ENCODE peak calls at places on chromosomes 5 and 9, in six cellular contexts. One of them, this sample, is unnamed.

GRCh38 chr5:124330595-124330994 is 415.8 kb downstream of the ZNF608 start:
- DNase-seq in psoas muscle: no peak
- DNase-seq in neural crest cell: no peak
- DNase-seq in A549: no peak
- DNase-seq in AG04450: no peak
- DNase-seq in PC-3: peak
- DNase-seq in this sample: no peak

GRCh38 chr5:127358782-127359181 is 68.2 kb downstream of the MEGF10 start:
- DNase-seq in PC-3: no peak
- DNase-seq in neural crest cell: no peak
- DNase-seq in AG04450: no peak
- DNase-seq in A549: no peak
- DNase-seq in psoas muscle: no peak
- DNase-seq in this sample: no peak

GRCh38 chr5:76544268-76544926 is 78.8 kb downstream of the F2RL2 start:
- DNase-seq in A549: peak
- DNase-seq in AG04450: no peak
- DNase-seq in neural crest cell: peak
- DNase-seq in PC-3: peak
- DNase-seq in psoas muscle: no peak
- DNase-seq in this sample: no peak

GRCh38 chr5:21199087-21199486 is 1211.1 kb upstream of the CDH18 start:
- DNase-seq in AG04450: no peak
- DNase-seq in neural crest cell: no peak
- DNase-seq in psoas muscle: no peak
- DNase-seq in PC-3: no peak
- DNase-seq in A549: no peak
- DNase-seq in this sample: no peak

GRCh38 chr9:134601764-134602163 is 39.8 kb upstream of the COL5A1 start:
- DNase-seq in PC-3: no peak
- DNase-seq in A549: no peak
- DNase-seq in psoas muscle: no peak
- DNase-seq in AG04450: no peak
- DNase-seq in neural crest cell: no peak
- DNase-seq in this sample: no peak

GRCh38 chr5:163841-164240 is 27.5 kb upstream of the LRRC14B start:
- DNase-seq in A549: no peak
- DNase-seq in psoas muscle: peak
- DNase-seq in neural crest cell: no peak
- DNase-seq in PC-3: no peak
- DNase-seq in AG04450: no peak
- DNase-seq in this sample: no peak

GRCh38 chr5:75034137-75034739 is 18.1 kb downstream of the GCNT4 start:
- DNase-seq in neural crest cell: no peak
- DNase-seq in PC-3: peak
- DNase-seq in psoas muscle: no peak
- DNase-seq in A549: no peak
- DNase-seq in AG04450: no peak
- DNase-seq in this sample: no peak

GRCh38 chr9:115208503-115208902 is 90.5 kb upstream of the TNC start:
- DNase-seq in psoas muscle: no peak
- DNase-seq in neural crest cell: no peak
- DNase-seq in A549: no peak
- DNase-seq in AG04450: no peak
- DNase-seq in PC-3: peak
- DNase-seq in this sample: no peak

GRCh38 chr9:112558476-112558875 is 71.8 kb downstream of the KIAA1958 start:
- DNase-seq in neural crest cell: no peak
- DNase-seq in PC-3: peak
- DNase-seq in A549: no peak
- DNase-seq in psoas muscle: no peak
- DNase-seq in AG04450: no peak
- DNase-seq in this sample: no peak

GRCh38 chr9:112084334-112084733 is 90.8 kb downstream of the SUSD1 start:
- DNase-seq in AG04450: no peak
- DNase-seq in PC-3: no peak
- DNase-seq in A549: no peak
- DNase-seq in neural crest cell: no peak
- DNase-seq in psoas muscle: no peak
- DNase-seq in this sample: no peak

GRCh38 chr5:76050131-76050530 is 33.1 kb upstream of the SV2C start:
- DNase-seq in AG04450: no peak
- DNase-seq in PC-3: no peak
- DNase-seq in psoas muscle: no peak
- DNase-seq in neural crest cell: no peak
- DNase-seq in A549: no peak
- DNase-seq in this sample: no peak

GRCh38 chr9:94794768-94795167 is 68.3 kb downstream of the AOPEP start:
- DNase-seq in AG04450: no peak
- DNase-seq in A549: no peak
- DNase-seq in psoas muscle: no peak
- DNase-seq in PC-3: no peak
- DNase-seq in neural crest cell: no peak
- DNase-seq in this sample: no peak
- TF ChIP-seq CTCF in AG04450: no peak
- TF ChIP-seq CTCF in A549: no peak
- TF ChIP-seq CTCF in psoas muscle: no peak
- TF ChIP-seq CTCF in PC-3: no peak
- TF ChIP-seq CTCF in neural crest cell: no peak
- TF ChIP-seq CTCF in this sample: no peak

DNA sequence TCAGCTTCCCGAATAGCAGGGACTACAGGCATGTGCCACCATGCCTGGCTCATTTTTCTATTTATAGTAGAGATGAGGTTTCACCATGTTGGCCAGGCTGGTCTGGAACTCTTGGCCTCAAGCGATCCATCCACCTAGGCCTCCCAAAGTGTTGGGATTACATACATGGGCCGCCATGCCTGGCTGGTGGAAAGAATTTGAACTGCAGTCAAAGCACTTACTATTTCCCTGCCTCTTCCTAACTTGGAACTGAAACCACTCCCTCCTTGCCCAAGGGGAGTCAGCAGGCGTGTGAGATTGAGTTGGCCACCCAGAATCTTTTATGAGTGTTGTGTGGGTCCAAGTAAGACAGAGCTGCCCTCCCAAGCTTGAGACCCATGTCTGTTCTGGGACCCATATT is 86.1 kb upstream of the PTPN3 start:
- DNase-seq in PC-3: no peak
- DNase-seq in psoas muscle: no peak
- DNase-seq in A549: no peak
- DNase-seq in neural crest cell: no peak
- DNase-seq in AG04450: no peak
- DNase-seq in this sample: no peak
- TF ChIP-seq CTCF in PC-3: no peak
- TF ChIP-seq CTCF in psoas muscle: no peak
- TF ChIP-seq CTCF in A549: no peak
- TF ChIP-seq CTCF in neural crest cell: peak
- TF ChIP-seq CTCF in AG04450: no peak
- TF ChIP-seq CTCF in this sample: no peak

DNA sequence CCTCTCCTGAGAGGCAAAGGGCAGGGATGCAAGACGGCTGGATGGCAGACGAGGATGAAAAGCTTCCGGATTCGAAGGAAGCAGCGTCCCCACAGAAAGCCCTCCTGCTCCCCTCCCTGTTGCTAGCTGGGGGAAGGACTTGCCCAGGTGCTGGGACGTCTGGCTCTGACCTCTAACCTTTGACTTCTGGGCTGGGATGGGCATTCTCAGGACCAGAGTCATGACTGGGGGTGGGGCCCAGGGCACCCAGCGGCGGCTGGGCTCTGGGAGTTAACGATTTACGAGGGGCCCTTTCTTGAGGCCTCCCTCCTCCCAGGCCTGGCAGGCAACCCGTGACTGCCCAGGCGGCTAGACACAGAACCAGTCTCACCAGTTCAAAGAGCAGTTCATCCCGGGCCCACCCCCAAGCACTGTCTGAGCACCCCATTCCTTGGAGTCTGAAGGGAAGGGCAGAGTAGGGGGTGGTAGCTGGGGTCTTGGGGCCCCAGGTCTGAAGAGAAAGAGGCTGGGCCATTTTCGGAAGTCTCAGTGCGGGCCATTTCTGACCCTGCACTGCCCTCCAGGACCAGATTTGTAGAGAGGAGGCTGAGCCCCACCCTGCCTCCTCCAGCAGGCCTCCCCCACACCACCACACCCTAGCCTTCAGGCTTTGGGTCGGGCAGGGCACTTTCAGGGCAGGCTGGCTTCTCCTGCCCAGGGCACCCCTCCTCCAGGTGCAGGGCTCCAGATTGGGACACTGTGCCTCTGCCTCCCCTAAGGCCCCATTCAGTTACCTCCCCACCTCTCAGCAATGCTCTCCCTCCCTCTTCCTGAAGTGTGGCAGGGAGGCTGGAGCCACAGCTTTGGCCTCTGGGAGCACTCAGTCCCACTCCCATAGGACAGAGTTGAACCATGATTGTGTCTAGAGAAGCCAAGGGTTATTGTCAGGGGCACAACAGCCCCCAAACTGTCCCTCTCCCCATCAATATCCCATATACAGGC is 5.0 kb upstream of the CXXC5 start:
- DNase-seq in neural crest cell: no peak
- DNase-seq in A549: peak
- DNase-seq in psoas muscle: no peak
- DNase-seq in PC-3: peak
- DNase-seq in AG04450: no peak
- DNase-seq in this sample: no peak
- TF ChIP-seq CTCF in neural crest cell: no peak
- TF ChIP-seq CTCF in A549: no peak
- TF ChIP-seq CTCF in psoas muscle: no peak
- TF ChIP-seq CTCF in PC-3: no peak
- TF ChIP-seq CTCF in AG04450: no peak
- TF ChIP-seq CTCF in this sample: no peak

DNA sequence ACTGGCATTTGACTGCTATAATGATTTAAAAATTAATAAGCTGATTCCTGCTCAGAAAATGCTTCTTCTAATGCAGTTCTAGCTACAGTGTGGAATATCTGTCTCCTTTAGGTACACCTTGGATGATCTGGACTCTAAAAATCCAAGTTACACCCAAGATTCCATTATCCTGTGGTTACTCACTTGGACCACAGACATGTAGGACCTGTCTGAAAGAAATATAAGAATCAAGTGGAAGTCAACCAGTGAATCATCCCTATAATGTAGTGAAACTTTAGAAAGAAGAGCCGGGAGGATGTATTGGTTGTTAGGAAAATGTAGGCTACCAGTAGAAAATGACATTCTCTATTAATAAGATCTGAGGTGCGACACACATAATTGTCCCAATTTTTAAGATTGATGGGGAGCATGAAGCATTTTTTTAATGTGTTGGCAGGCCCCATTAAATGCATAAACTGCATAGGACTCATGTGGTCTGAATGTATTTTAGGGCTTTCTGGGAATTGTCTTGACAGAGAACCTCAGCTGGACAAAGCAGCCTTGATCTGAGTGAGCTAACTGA is at the start of gene SPINK6:
- DNase-seq in PC-3: peak
- DNase-seq in AG04450: no peak
- DNase-seq in A549: no peak
- DNase-seq in psoas muscle: no peak
- DNase-seq in neural crest cell: no peak
- DNase-seq in this sample: no peak
- TF ChIP-seq CTCF in PC-3: no peak
- TF ChIP-seq CTCF in AG04450: no peak
- TF ChIP-seq CTCF in A549: no peak
- TF ChIP-seq CTCF in psoas muscle: no peak
- TF ChIP-seq CTCF in neural crest cell: no peak
- TF ChIP-seq CTCF in this sample: no peak

GRCh38 chr5:179260324-179261070 is 84.8 kb downstream of the ADAMTS2 start:
- DNase-seq in AG04450: no peak
- DNase-seq in PC-3: no peak
- DNase-seq in A549: no peak
- DNase-seq in psoas muscle: no peak
- DNase-seq in neural crest cell: no peak
- DNase-seq in this sample: no peak

GRCh38 chr5:179262126-179262920 is 82.9 kb downstream of the ADAMTS2 start:
- DNase-seq in neural crest cell: no peak
- DNase-seq in PC-3: no peak
- DNase-seq in A549: no peak
- DNase-seq in psoas muscle: peak
- DNase-seq in AG04450: no peak
- DNase-seq in this sample: peak

GRCh38 chr5:179263391-179264052 is 81.7 kb downstream of the ADAMTS2 start:
- DNase-seq in neural crest cell: no peak
- DNase-seq in psoas muscle: peak
- DNase-seq in A549: no peak
- DNase-seq in AG04450: no peak
- DNase-seq in PC-3: no peak
- DNase-seq in this sample: no peak

GRCh38 chr5:179259731-179260323 is 85.4 kb downstream of the ADAMTS2 start:
- DNase-seq in AG04450: no peak
- DNase-seq in PC-3: no peak
- DNase-seq in A549: no peak
- DNase-seq in psoas muscle: no peak
- DNase-seq in neural crest cell: no peak
- DNase-seq in this sample: peak

GRCh38 chr5:179261301-179262125 is 83.7 kb downstream of the ADAMTS2 start:
- DNase-seq in PC-3: peak
- DNase-seq in psoas muscle: no peak
- DNase-seq in A549: peak
- DNase-seq in neural crest cell: peak
- DNase-seq in AG04450: no peak
- DNase-seq in this sample: peak
- TF ChIP-seq CTCF in PC-3: peak
- TF ChIP-seq CTCF in psoas muscle: peak
- TF ChIP-seq CTCF in A549: no peak
- TF ChIP-seq CTCF in neural crest cell: peak
- TF ChIP-seq CTCF in AG04450: peak
- TF ChIP-seq CTCF in this sample: peak

GRCh38 chr9:77221431-77221830 is 44.1 kb downstream of the VPS13A start:
- DNase-seq in AG04450: peak
- DNase-seq in A549: no peak
- DNase-seq in PC-3: no peak
- DNase-seq in psoas muscle: no peak
- DNase-seq in neural crest cell: no peak
- DNase-seq in this sample: no peak

GRCh38 chr9:77212801-77213200 is 35.5 kb downstream of the VPS13A start:
- DNase-seq in neural crest cell: no peak
- DNase-seq in AG04450: no peak
- DNase-seq in psoas muscle: no peak
- DNase-seq in A549: no peak
- DNase-seq in PC-3: no peak
- DNase-seq in this sample: no peak

GRCh38 chr9:77211561-77211960 is 34.2 kb downstream of the VPS13A start:
- DNase-seq in A549: no peak
- DNase-seq in AG04450: no peak
- DNase-seq in PC-3: no peak
- DNase-seq in neural crest cell: no peak
- DNase-seq in psoas muscle: no peak
- DNase-seq in this sample: no peak

GRCh38 chr9:77218612-77219011 is 41.3 kb downstream of the VPS13A start:
- DNase-seq in PC-3: peak
- DNase-seq in psoas muscle: no peak
- DNase-seq in AG04450: peak
- DNase-seq in neural crest cell: no peak
- DNase-seq in A549: no peak
- DNase-seq in this sample: no peak

GRCh38 chr9:77215874-77216273 is 38.5 kb downstream of the VPS13A start:
- DNase-seq in neural crest cell: no peak
- DNase-seq in A549: peak
- DNase-seq in AG04450: no peak
- DNase-seq in psoas muscle: no peak
- DNase-seq in PC-3: no peak
- DNase-seq in this sample: no peak
- TF ChIP-seq CTCF in neural crest cell: no peak
- TF ChIP-seq CTCF in A549: peak
- TF ChIP-seq CTCF in AG04450: peak
- TF ChIP-seq CTCF in psoas muscle: peak
- TF ChIP-seq CTCF in PC-3: peak
- TF ChIP-seq CTCF in this sample: no peak

GRCh38 chr5:129460121-129460950 is at the start of gene ADAMTS19:
- DNase-seq in PC-3: peak
- DNase-seq in neural crest cell: peak
- DNase-seq in psoas muscle: no peak
- DNase-seq in AG04450: no peak
- DNase-seq in A549: peak
- DNase-seq in this sample: peak
- TF ChIP-seq CTCF in PC-3: no peak
- TF ChIP-seq CTCF in neural crest cell: no peak
- TF ChIP-seq CTCF in psoas muscle: no peak
- TF ChIP-seq CTCF in AG04450: no peak
- TF ChIP-seq CTCF in A549: no peak
- TF ChIP-seq CTCF in this sample: no peak